ENCODE peak calls at places on chromosomes 16 and 17, in ten cellular contexts. S is tibial nerve; Y is substantia nigra; I is CD8-positive, alpha-beta memory T cell; D is cardiac muscle cell; M is heart right ventricle; W is uterus; F is heart left ventricle; U is aorta; Z is CD4-positive, alpha-beta T cell. L is an unnamed sample.

GRCh38 chr16:50311891-50312501 is 45.6 kb downstream of the ADCY7 start:
- DNase-seq in F (no peak), Y (no peak), I (no peak), M (no peak), W (no peak), D (peak), Z (no peak), S (no peak), U (peak), L (no peak)

GRCh38 chr16:67579686-67580085 is 17.4 kb downstream of the CTCF start:
- DNase-seq in W (no peak), Y (no peak), D (no peak), M (no peak), Z (no peak), I (no peak), U (no peak), F (no peak), S (no peak), L (no peak)

GRCh38 chr17:77843878-77844260 is 114.6 kb upstream of the TNRC6C start:
- DNase-seq in M (no peak), U (no peak), Z (no peak), Y (no peak), F (no peak), D (no peak), S (no peak), I (no peak), W (no peak), L (no peak)

GRCh38 chr17:4854181-4854681 is 21.1 kb downstream of the MINK1 start:
- DNase-seq in Y (no peak), I (no peak), F (no peak), W (no peak), Z (no peak), S (no peak), M (no peak), U (no peak), D (no peak), L (no peak)

GRCh38 chr17:39668141-39668924 is at the start of gene PNMT:
- DNase-seq in M (peak), Z (peak), S (peak), D (peak), F (peak), Y (peak), W (no peak), U (peak), I (peak), L (peak)

GRCh38 chr16:12067714-12068401 is 91.3 kb downstream of the SNX29 start:
- DNase-seq in W (peak), Z (peak), M (peak), S (no peak), Y (peak), U (peak), F (no peak), I (peak), D (peak), L (peak)

GRCh38 chr16:56389554-56389953 is 35.8 kb downstream of the AMFR start:
- DNase-seq in W (no peak), S (no peak), U (no peak), I (no peak), M (no peak), Y (no peak), D (no peak), F (no peak), Z (no peak), L (no peak)

GRCh38 chr16:55571-56136 is 2.0 kb downstream of the SNRNP25 start:
- DNase-seq in Z (no peak), M (no peak), W (no peak), S (no peak), F (no peak), U (peak), Y (no peak), D (no peak), I (no peak), L (no peak)

GRCh38 chr17:77354420-77354720 is 213.6 kb downstream of the SEC14L1 start:
- DNase-seq in I (no peak), D (no peak), S (no peak), Y (no peak), Z (no peak), F (no peak), W (no peak), U (no peak), M (no peak), L (no peak)

GRCh38 chr16:87206646-87207451 is 110.3 kb downstream of the C16orf95 start:
- DNase-seq in S (no peak), Y (no peak), M (no peak), I (no peak), D (no peak), U (no peak), W (no peak), F (peak), Z (no peak), L (no peak)

GRCh38 chr17:8225813-8226535 is 15.6 kb upstream of the AURKB start:
- DNase-seq in U (no peak), W (peak), M (peak), F (no peak), S (peak), Y (peak), Z (peak), D (peak), I (peak), L (peak)

GRCh38 chr17:64146418-64147109 is 16.6 kb upstream of the ERN1 start:
- DNase-seq in M (peak), W (peak), U (peak), I (peak), Z (peak), F (peak), S (peak), D (peak), Y (peak), L (peak)

GRCh38 chr16:75265911-75266701 is 14.7 kb upstream of the BCAR1 start:
- DNase-seq in M (peak), S (no peak), I (no peak), U (peak), W (peak), F (peak), Y (no peak), Z (no peak), D (peak), L (no peak)

GRCh38 chr17:75181608-75182318 is 996 bp downstream of the SUMO2 start:
- DNase-seq in Y (peak), Z (peak), I (peak), U (no peak), W (no peak), D (peak), F (no peak), M (peak), S (no peak), L (no peak)

GRCh38 chr16:76535-77272 is 1.3 kb upstream of the MPG start:
- DNase-seq in D (no peak), Y (peak), F (peak), M (peak), Z (no peak), S (peak), U (peak), I (no peak), W (peak), L (no peak)

GRCh38 chr16:89354325-89354724 is 136.0 kb downstream of the ANKRD11 start:
- DNase-seq in I (no peak), M (no peak), D (no peak), U (peak), F (no peak), Z (no peak), W (no peak), Y (no peak), S (no peak), L (no peak)

GRCh38 chr17:43020030-43020621 is 2.1 kb downstream of the VAT1 start:
- DNase-seq in Y (no peak), W (no peak), D (no peak), I (no peak), S (no peak), Z (no peak), M (peak), U (peak), F (no peak), L (no peak)

GRCh38 chr17:49748791-49749190 is 15.1 kb downstream of the FAM117A start:
- DNase-seq in Y (no peak), D (no peak), Z (peak), W (no peak), U (no peak), I (peak), M (no peak), S (no peak), F (no peak), L (no peak)

GRCh38 chr16:22071352-22071923 is 20.9 kb upstream of the VWA3A start:
- DNase-seq in W (no peak), Y (no peak), F (no peak), D (no peak), U (no peak), S (no peak), Z (no peak), I (no peak), M (no peak), L (no peak)

GRCh38 chr16:50627419-50627818 is 53.7 kb downstream of the SNX20 start:
- DNase-seq in M (peak), S (no peak), I (peak), U (peak), F (peak), W (peak), D (peak), Z (peak), Y (peak), L (no peak)

GRCh38 chr17:10756146-10756545 is 26.3 kb upstream of the TMEM220 start:
- DNase-seq in Y (no peak), W (no peak), M (no peak), I (no peak), S (no peak), D (no peak), U (no peak), F (no peak), Z (no peak), L (no peak)

GRCh38 chr17:10754109-10754508 is 24.3 kb upstream of the TMEM220 start:
- DNase-seq in S (no peak), Z (no peak), Y (no peak), I (no peak), W (no peak), D (peak), M (no peak), F (no peak), U (no peak), L (no peak)

GRCh38 chr17:10755592-10756127 is 25.8 kb upstream of the TMEM220 start:
- DNase-seq in S (no peak), F (no peak), Y (no peak), U (no peak), W (no peak), M (no peak), D (no peak), Z (no peak), I (no peak), L (no peak)

GRCh38 chr17:10756604-10757003 is 26.8 kb upstream of the TMEM220 start:
- DNase-seq in U (no peak), S (no peak), D (no peak), M (no peak), W (no peak), Z (no peak), Y (no peak), F (no peak), I (no peak), L (no peak)

DNA sequence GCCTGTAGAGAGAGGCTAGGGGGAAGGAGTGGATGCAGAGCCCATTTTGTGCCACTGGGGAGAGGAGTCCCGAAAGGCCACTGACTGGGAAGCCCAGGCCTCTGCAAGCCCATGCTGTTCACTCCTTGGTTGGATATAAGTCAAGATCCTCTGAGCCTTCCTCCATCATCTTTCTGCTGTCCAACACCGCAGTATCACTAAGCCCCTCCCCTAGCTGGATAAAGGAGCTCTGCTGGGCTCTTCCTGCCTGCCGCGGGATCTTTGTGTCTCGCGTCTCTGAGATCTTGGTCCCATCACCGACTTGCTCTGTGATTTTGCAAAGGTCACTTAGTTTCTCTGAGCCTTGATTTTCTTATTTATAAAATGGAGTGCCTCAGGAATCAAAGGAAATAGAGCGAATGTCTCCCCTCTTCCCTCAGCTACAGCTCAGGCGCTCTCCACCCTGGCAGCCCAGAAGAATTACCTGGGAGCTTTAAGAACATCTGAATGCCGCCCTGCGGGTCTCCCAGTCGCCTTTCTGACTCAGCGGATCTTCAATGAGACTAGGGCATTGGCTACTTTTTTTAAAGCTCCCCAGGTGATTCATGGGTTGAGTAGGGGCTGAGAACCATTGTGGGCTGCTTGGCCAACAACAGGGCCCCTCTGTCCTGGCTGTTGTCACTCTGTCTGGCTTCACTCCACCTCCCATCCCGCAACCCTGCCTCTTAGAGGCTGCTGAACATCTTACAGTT is 25.2 kb upstream of the TMEM220 start:
- DNase-seq in I (no peak), S (no peak), F (no peak), Y (no peak), M (no peak), Z (no peak), D (peak), U (no peak), W (no peak), L (no peak)
- H3K27ac ChIP-seq in I (no peak), S (no peak), F (no peak), Y (no peak), M (no peak), Z (no peak), D (no peak), U (no peak), W (no peak), L (no peak)

DNA sequence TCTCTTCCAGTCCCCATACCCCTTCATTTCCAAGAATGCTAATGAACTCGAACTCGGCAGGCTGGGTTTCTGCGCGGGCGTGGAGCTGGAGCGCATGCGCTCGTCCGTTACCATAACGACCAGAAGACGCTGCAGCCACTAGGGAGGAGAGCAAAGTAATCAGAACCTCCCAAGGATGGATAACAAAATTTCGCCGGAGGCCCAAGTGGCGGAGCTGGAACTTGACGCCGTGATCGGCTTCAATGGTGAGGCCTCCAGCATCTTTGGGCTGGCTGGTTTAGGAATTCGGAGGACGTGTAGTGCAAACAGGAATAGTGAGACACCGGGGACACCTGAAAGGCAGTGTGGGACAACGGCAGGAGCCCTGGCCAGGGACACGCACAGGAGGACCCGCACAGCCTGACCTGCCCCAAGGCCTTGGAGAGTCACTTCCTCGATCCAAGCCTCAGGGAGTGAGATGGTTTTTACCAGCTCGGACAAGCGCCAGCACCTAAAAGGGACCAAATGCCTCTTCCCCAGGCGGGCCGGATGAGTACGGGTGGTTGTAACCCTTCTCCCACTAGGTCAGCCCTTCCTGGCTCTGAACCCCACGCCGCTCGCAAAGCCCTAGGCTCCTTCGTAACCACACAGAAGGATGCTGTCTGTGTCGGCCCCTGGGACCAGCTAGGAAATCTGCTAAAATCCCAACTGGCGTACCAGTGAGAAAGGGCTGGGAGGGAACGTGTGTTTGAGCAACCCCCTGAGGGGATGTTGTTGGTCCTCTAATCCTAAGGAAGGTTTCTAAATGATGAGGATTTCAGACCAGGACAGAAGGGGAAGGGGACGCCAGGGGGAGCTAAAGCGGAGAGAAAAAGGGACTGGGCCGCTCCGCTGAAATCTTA is at the start of gene CFAP52:
- DNase-seq in D (peak), M (peak), U (peak), I (peak), Y (peak), S (peak), F (peak), Z (peak), W (peak), L (peak)
- H3K27ac ChIP-seq in D (peak), M (peak), U (no peak), I (peak), Y (peak), S (peak), F (no peak), Z (peak), W (peak), L (peak)

GRCh38 chr16:81238296-81239011 is at the start of gene BCO1:
- DNase-seq in W (peak), M (no peak), U (no peak), Y (no peak), Z (no peak), D (no peak), I (no peak), F (no peak), S (no peak), L (no peak)
- H3K27ac ChIP-seq in W (peak), M (peak), U (no peak), Y (no peak), Z (no peak), D (no peak), I (no peak), F (peak), S (peak), L (no peak)

DNA sequence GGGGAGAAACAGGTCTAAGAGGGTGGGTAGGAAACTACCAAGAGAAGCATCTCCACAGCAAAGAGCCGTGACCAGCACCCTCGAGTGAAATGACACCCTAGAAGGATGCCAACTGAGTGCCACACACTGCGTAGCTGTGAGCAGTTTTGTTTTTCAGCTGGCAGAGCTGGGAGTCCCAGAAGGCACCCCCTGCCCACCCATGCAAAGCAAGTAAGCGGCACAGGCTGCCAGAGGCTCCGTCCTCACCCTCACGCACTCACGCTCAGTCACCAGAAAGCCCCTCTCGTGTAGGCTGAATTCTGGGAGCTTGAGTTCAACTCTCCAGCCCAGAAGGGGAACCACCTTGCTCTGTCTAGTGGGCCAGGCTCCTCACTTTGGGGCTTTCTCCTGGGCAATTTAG is 146.0 kb downstream of the GAS7 start:
- DNase-seq in S (no peak), W (no peak), U (no peak), D (no peak), Y (no peak), M (no peak), Z (no peak), F (no peak), I (no peak), L (no peak)
- H3K27ac ChIP-seq in S (peak), W (no peak), U (no peak), D (no peak), Y (no peak), M (peak), Z (no peak), F (no peak), I (no peak), L (no peak)

L was measured in caudate nucleus.